ENCODE peak calls at places on chromosomes 16 and 17, in four cellular contexts. One of them, this sample, is unnamed.

GRCh38 chr17:55705847-55706246 is 16.8 kb downstream of the TMEM100 start:
- DNase-seq in GM20000: no peak
- DNase-seq in neural crest cell: no peak
- DNase-seq in NCI-H748 treated with DMSO at 0.1 percent for 48 hours: no peak
- DNase-seq in this sample: no peak

GRCh38 chr17:61926831-61927210 is 961 bp downstream of the INTS2 start:
- DNase-seq in GM20000: no peak
- DNase-seq in neural crest cell: no peak
- DNase-seq in NCI-H748 treated with DMSO at 0.1 percent for 48 hours: no peak
- DNase-seq in this sample: no peak

GRCh38 chr16:55499951-55500350 is 8.9 kb upstream of the LPCAT2 start:
- DNase-seq in GM20000: no peak
- DNase-seq in neural crest cell: no peak
- DNase-seq in NCI-H748 treated with DMSO at 0.1 percent for 48 hours: no peak
- DNase-seq in this sample: peak

GRCh38 chr16:65254144-65254543 is 132.3 kb upstream of the CDH11 start:
- DNase-seq in GM20000: no peak
- DNase-seq in neural crest cell: no peak
- DNase-seq in NCI-H748 treated with DMSO at 0.1 percent for 48 hours: no peak
- DNase-seq in this sample: no peak

GRCh38 chr17:42248351-42249179 is 27.6 kb downstream of the STAT5B start:
- DNase-seq in GM20000: peak
- DNase-seq in neural crest cell: peak
- DNase-seq in NCI-H748 treated with DMSO at 0.1 percent for 48 hours: no peak
- DNase-seq in this sample: no peak

GRCh38 chr17:16989230-16989952 is 17.5 kb upstream of the TNFRSF13B start:
- DNase-seq in GM20000: peak
- DNase-seq in neural crest cell: no peak
- DNase-seq in NCI-H748 treated with DMSO at 0.1 percent for 48 hours: no peak
- DNase-seq in this sample: no peak

GRCh38 chr17:27846042-27846655 is 45.8 kb upstream of the NOS2 start:
- DNase-seq in GM20000: no peak
- DNase-seq in neural crest cell: no peak
- DNase-seq in NCI-H748 treated with DMSO at 0.1 percent for 48 hours: no peak
- DNase-seq in this sample: no peak

GRCh38 chr16:22055881-22056280 is 36.5 kb upstream of the VWA3A start:
- DNase-seq in GM20000: no peak
- DNase-seq in neural crest cell: no peak
- DNase-seq in NCI-H748 treated with DMSO at 0.1 percent for 48 hours: no peak
- DNase-seq in this sample: no peak

GRCh38 chr16:530111-530817 is 2.8 kb downstream of the CAPN15 start:
- DNase-seq in GM20000: no peak
- DNase-seq in neural crest cell: no peak
- DNase-seq in NCI-H748 treated with DMSO at 0.1 percent for 48 hours: no peak
- DNase-seq in this sample: no peak

GRCh38 chr17:51427259-51428255 is 167.2 kb downstream of the UTP18 start:
- DNase-seq in GM20000: peak
- DNase-seq in neural crest cell: no peak
- DNase-seq in NCI-H748 treated with DMSO at 0.1 percent for 48 hours: peak
- DNase-seq in this sample: no peak

GRCh38 chr16:28010671-28011070 is 52.8 kb downstream of the GSG1L start:
- DNase-seq in GM20000: no peak
- DNase-seq in neural crest cell: no peak
- DNase-seq in NCI-H748 treated with DMSO at 0.1 percent for 48 hours: no peak
- DNase-seq in this sample: no peak

GRCh38 chr17:46726106-46726670 is 92.3 kb downstream of the WNT3 start:
- DNase-seq in GM20000: no peak
- DNase-seq in neural crest cell: no peak
- DNase-seq in NCI-H748 treated with DMSO at 0.1 percent for 48 hours: no peak
- DNase-seq in this sample: no peak

GRCh38 chr17:36722121-36722902 is 120.9 kb downstream of the MRM1 start:
- DNase-seq in GM20000: peak
- DNase-seq in neural crest cell: peak
- DNase-seq in NCI-H748 treated with DMSO at 0.1 percent for 48 hours: peak
- DNase-seq in this sample: peak

GRCh38 chr17:79075433-79075805 is 795 bp downstream of the ENGASE start:
- DNase-seq in GM20000: peak
- DNase-seq in neural crest cell: no peak
- DNase-seq in NCI-H748 treated with DMSO at 0.1 percent for 48 hours: no peak
- DNase-seq in this sample: no peak

GRCh38 chr17:64741924-64742670 is 80.0 kb upstream of the SMURF2 start:
- DNase-seq in GM20000: no peak
- DNase-seq in neural crest cell: no peak
- DNase-seq in NCI-H748 treated with DMSO at 0.1 percent for 48 hours: no peak
- DNase-seq in this sample: no peak

GRCh38 chr16:88828711-88829110 is 17.0 kb upstream of the APRT start:
- DNase-seq in GM20000: no peak
- DNase-seq in neural crest cell: no peak
- DNase-seq in NCI-H748 treated with DMSO at 0.1 percent for 48 hours: no peak
- DNase-seq in this sample: no peak

GRCh38 chr16:89395150-89396142 is 94.9 kb downstream of the ANKRD11 start:
- DNase-seq in GM20000: no peak
- DNase-seq in neural crest cell: no peak
- DNase-seq in NCI-H748 treated with DMSO at 0.1 percent for 48 hours: no peak
- DNase-seq in this sample: peak

GRCh38 chr17:65553646-65554567 is 7.5 kb downstream of the AXIN2 start:
- DNase-seq in GM20000: no peak
- DNase-seq in neural crest cell: no peak
- DNase-seq in NCI-H748 treated with DMSO at 0.1 percent for 48 hours: no peak
- DNase-seq in this sample: no peak

GRCh38 chr17:72386619-72387237 is 265.9 kb downstream of the SOX9 start:
- DNase-seq in GM20000: no peak
- DNase-seq in neural crest cell: no peak
- DNase-seq in NCI-H748 treated with DMSO at 0.1 percent for 48 hours: peak
- DNase-seq in this sample: no peak

GRCh38 chr16:80994451-80994850 is 12.2 kb downstream of the CMC2 start:
- DNase-seq in GM20000: no peak
- DNase-seq in neural crest cell: no peak
- DNase-seq in NCI-H748 treated with DMSO at 0.1 percent for 48 hours: no peak
- DNase-seq in this sample: no peak